ENCODE peak calls at places on chromosomes 13 and 19, in nine cellular contexts. Q is activated CD8-positive, alpha-beta memory T cell treated with anti-CD3 and anti-CD28 coated beads, Interleukin-2, amount 10 ng/mL, durations not matched to agents 7 days and 5 days; C is K562; K is right cardiac atrium; D is upper lobe of left lung; V is SK-N-SH treated with all-trans-retinoic acid at 6 μM for 48 hours; U is activated T-cell treated with anti-CD3 and anti-CD28 coated beads, Interleukin-2, amount 50 U/mL, for 4 hours; P is stimulated activated naive CD8-positive, alpha-beta T cell treated with anti-CD3 and anti-CD28 coated beads, Interleukin-15, Interleukin-2, amounts not matched to agents 100 U/mL and 50 U/mL, for 24 hours; Y is T-helper 17 cell. F is an unnamed sample.

GRCh38 chr13:40772765-40773473 is 1.9 kb upstream of the MRPS31 start:
- ATAC-seq in Q (no peak), C (no peak), K (no peak), D (no peak), V (no peak), U (no peak), P (no peak), Y (no peak), F (no peak)

GRCh38 chr13:32079586-32079985 is 48.0 kb downstream of the FRY start:
- ATAC-seq in Q (no peak), C (no peak), K (no peak), D (no peak), V (no peak), U (no peak), P (no peak), Y (no peak), F (no peak)

GRCh38 chr13:93472897-93473296 is 246.3 kb downstream of the GPC6 start:
- ATAC-seq in Q (no peak), C (no peak), K (peak), D (peak), V (no peak), U (peak), P (no peak), Y (no peak), F (no peak)

GRCh38 chr13:44976196-44976595 is 13.1 kb downstream of the NUFIP1 start:
- ATAC-seq in Q (no peak), C (no peak), K (no peak), D (no peak), V (no peak), U (no peak), P (no peak), Y (no peak), F (no peak)

GRCh38 chr19:40217921-40218890 is at the start of gene TTC9B:
- ATAC-seq in Q (peak), C (peak), K (no peak), D (no peak), V (peak), U (peak), P (peak), Y (peak), F (no peak)

GRCh38 chr19:45078390-45079062 is 534 bp upstream of the GEMIN7 start:
- ATAC-seq in Q (no peak), C (no peak), K (no peak), D (no peak), V (peak), U (peak), P (peak), Y (no peak), F (no peak)

GRCh38 chr13:111177081-111177711 is 62.1 kb downstream of the ARHGEF7 start:
- ATAC-seq in Q (peak), C (no peak), K (peak), D (peak), V (no peak), U (peak), P (peak), Y (peak), F (peak)

GRCh38 chr19:54434862-54435174 is 14.2 kb upstream of the LENG8 start:
- ATAC-seq in Q (peak), C (no peak), K (no peak), D (no peak), V (no peak), U (no peak), P (no peak), Y (peak), F (no peak)

GRCh38 chr19:869245-870177 is 10.0 kb downstream of the CFD start:
- ATAC-seq in Q (no peak), C (no peak), K (peak), D (peak), V (peak), U (no peak), P (no peak), Y (no peak), F (peak)

GRCh38 chr13:34698953-34699352 is 243.1 kb upstream of the NBEA start:
- ATAC-seq in Q (no peak), C (no peak), K (peak), D (no peak), V (no peak), U (no peak), P (no peak), Y (no peak), F (no peak)

GRCh38 chr19:56252699-56253422 is 19.7 kb upstream of the EDDM13 start:
- ATAC-seq in Q (peak), C (peak), K (peak), D (peak), V (peak), U (peak), P (peak), Y (peak), F (peak)

GRCh38 chr19:2213799-2214198 is 22.3 kb downstream of the PLEKHJ1 start:
- ATAC-seq in Q (no peak), C (no peak), K (no peak), D (no peak), V (no peak), U (no peak), P (no peak), Y (no peak), F (peak)

GRCh38 chr13:99297330-99297729 is 9.9 kb downstream of the GPR183 start:
- ATAC-seq in Q (peak), C (no peak), K (no peak), D (no peak), V (peak), U (no peak), P (peak), Y (no peak), F (no peak)

GRCh38 chr13:51313619-51314018 is 25.9 kb upstream of the SERPINE3 start:
- ATAC-seq in Q (no peak), C (no peak), K (peak), D (no peak), V (no peak), U (no peak), P (no peak), Y (no peak), F (no peak)

GRCh38 chr13:66689628-66690027 is 540.5 kb downstream of the PCDH9 start:
- ATAC-seq in Q (no peak), C (no peak), K (no peak), D (no peak), V (peak), U (no peak), P (no peak), Y (no peak), F (no peak)

GRCh38 chr19:7744199-7744786 is 3.0 kb downstream of the CD209 start:
- ATAC-seq in Q (no peak), C (no peak), K (no peak), D (no peak), V (no peak), U (no peak), P (no peak), Y (no peak), F (no peak)

GRCh38 chr13:19573072-19573716 is 11.9 kb upstream of the TPTE2 start:
- ATAC-seq in Q (no peak), C (no peak), K (no peak), D (no peak), V (no peak), U (no peak), P (no peak), Y (no peak), F (no peak)

GRCh38 chr19:47243364-47243775 is 12.4 kb upstream of the BBC3 start:
- ATAC-seq in Q (peak), C (peak), K (no peak), D (no peak), V (no peak), U (no peak), P (no peak), Y (peak), F (no peak)

GRCh38 chr19:1465191-1466016 is 13.6 kb downstream of the C19orf25 start:
- ATAC-seq in Q (peak), C (no peak), K (peak), D (no peak), V (no peak), U (peak), P (peak), Y (no peak), F (peak)

GRCh38 chr19:4742717-4743646 is 19.3 kb upstream of the DPP9 start:
- ATAC-seq in Q (no peak), C (no peak), K (peak), D (no peak), V (peak), U (no peak), P (no peak), Y (no peak), F (no peak)

GRCh38 chr13:24119593-24120508 is 40.7 kb upstream of the SPATA13 start:
- ATAC-seq in Q (no peak), C (no peak), K (peak), D (no peak), V (no peak), U (no peak), P (no peak), Y (no peak), F (no peak)

GRCh38 chr19:48648134-48648533 is 2.1 kb upstream of the CA11 start:
- ATAC-seq in Q (no peak), C (no peak), K (no peak), D (no peak), V (no peak), U (no peak), P (no peak), Y (no peak), F (no peak)